ENCODE peak calls at places on chromosomes 12 and 14, in six cellular contexts. F, H, V, U, X and D are unnamed samples.

GRCh38 chr12:100020370-100020769 is 35.6 kb upstream of the ANKS1B start:
- DNase-seq in V (no peak), X (no peak), H (no peak), U (no peak), F (peak), D (no peak)

GRCh38 chr12:51357374-51358047 is 11.0 kb upstream of the CELA1 start:
- DNase-seq in F (no peak), V (no peak), U (no peak), H (no peak), X (no peak), D (no peak)

GRCh38 chr14:68230941-68231717 is 411.6 kb downstream of the RAD51B start:
- DNase-seq in V (no peak), H (no peak), F (peak), U (no peak), X (no peak), D (no peak)

GRCh38 chr12:22410497-22410896 is 76.0 kb upstream of the ST8SIA1 start:
- DNase-seq in H (no peak), U (no peak), X (peak), F (no peak), V (no peak), D (no peak)

GRCh38 chr14:53367631-53368030 is 214.5 kb upstream of the DDHD1 start:
- DNase-seq in X (no peak), F (peak), H (no peak), U (no peak), V (no peak), D (no peak)

GRCh38 chr12:109098671-109099070 is 1.3 kb downstream of the UNG start:
- DNase-seq in H (no peak), F (no peak), U (no peak), V (no peak), X (no peak), D (no peak)

GRCh38 chr12:47024463-47024862 is 55.0 kb upstream of the PCED1B start:
- DNase-seq in X (no peak), H (no peak), V (no peak), F (peak), U (no peak), D (no peak)

GRCh38 chr12:110001596-110001995 is 2.4 kb downstream of the ANKRD13A start:
- DNase-seq in H (peak), F (peak), U (no peak), X (peak), V (no peak), D (no peak)

GRCh38 chr12:30696486-30696885 is 817 bp upstream of the IPO8 start:
- DNase-seq in V (no peak), F (no peak), H (no peak), U (no peak), X (no peak), D (peak)

GRCh38 chr14:96297000-96297399 is 41.0 kb downstream of the BDKRB1 start:
- DNase-seq in U (no peak), V (no peak), F (peak), H (no peak), X (peak), D (no peak)

GRCh38 chr14:97791072-97791471 is 993.9 kb downstream of the VRK1 start:
- DNase-seq in H (no peak), F (no peak), U (no peak), V (no peak), X (no peak), D (no peak)

GRCh38 chr12:40156031-40156764 is 50.3 kb upstream of the SLC2A13 start:
- DNase-seq in V (no peak), F (no peak), U (no peak), X (no peak), H (no peak), D (no peak)

GRCh38 chr12:121796855-121797751 is 3.6 kb upstream of the RHOF start:
- DNase-seq in V (peak), X (peak), U (peak), H (peak), F (peak), D (peak)

GRCh38 chr12:46941981-46942380 is 116.2 kb upstream of the SLC38A4 start:
- DNase-seq in X (peak), U (no peak), V (no peak), F (no peak), H (no peak), D (no peak)

GRCh38 chr12:96786808-96787207 is 120.2 kb upstream of the NEDD1 start:
- DNase-seq in F (no peak), H (no peak), V (no peak), X (no peak), U (no peak), D (no peak)

GRCh38 chr14:47500369-47500768 is 175.0 kb downstream of the MDGA2 start:
- DNase-seq in U (no peak), X (no peak), F (no peak), V (no peak), H (no peak), D (no peak)

GRCh38 chr14:75711134-75711795 is 50.2 kb downstream of the TTLL5 start:
- DNase-seq in U (no peak), F (peak), X (peak), V (peak), H (peak), D (no peak)

GRCh38 chr14:52008136-52008535 is 18.8 kb downstream of the RTRAF start:
- DNase-seq in V (no peak), U (no peak), X (peak), H (no peak), F (no peak), D (no peak)

GRCh38 chr14:75982724-75983358 is 1.0 kb upstream of the TGFB3 start:
- DNase-seq in X (no peak), V (no peak), F (peak), U (no peak), H (peak), D (no peak)

GRCh38 chr12:46221255-46222128 is 47.4 kb downstream of the SLC38A1 start:
- DNase-seq in X (peak), F (peak), H (peak), V (no peak), U (no peak), D (no peak)

GRCh38 chr14:95507174-95507573 is 9.3 kb downstream of the SYNE3 start:
- DNase-seq in H (peak), V (no peak), F (peak), X (peak), U (no peak), D (no peak)

GRCh38 chr12:108442077-108442476 is 73.0 kb upstream of the FICD start:
- DNase-seq in X (peak), H (no peak), V (no peak), U (peak), F (no peak), D (peak)

GRCh38 chr14:54138024-54138353 is 181.4 kb upstream of the BMP4 start:
- DNase-seq in F (no peak), X (no peak), H (no peak), U (no peak), V (no peak), D (no peak)

GRCh38 chr12:7369274-7369729 is 65.4 kb downstream of the ACSM4 start:
- DNase-seq in F (no peak), U (no peak), X (peak), V (no peak), H (peak), D (no peak)

GRCh38 chr14:105205718-105206208 is 24.7 kb upstream of the NUDT14 start:
- DNase-seq in F (no peak), U (no peak), V (no peak), X (peak), H (no peak), D (no peak)

GRCh38 chr12:8081228-8081920 is 700 bp upstream of the NECAP1 start:
- DNase-seq in V (no peak), X (no peak), F (no peak), H (peak), U (no peak), D (no peak)

DNA sequence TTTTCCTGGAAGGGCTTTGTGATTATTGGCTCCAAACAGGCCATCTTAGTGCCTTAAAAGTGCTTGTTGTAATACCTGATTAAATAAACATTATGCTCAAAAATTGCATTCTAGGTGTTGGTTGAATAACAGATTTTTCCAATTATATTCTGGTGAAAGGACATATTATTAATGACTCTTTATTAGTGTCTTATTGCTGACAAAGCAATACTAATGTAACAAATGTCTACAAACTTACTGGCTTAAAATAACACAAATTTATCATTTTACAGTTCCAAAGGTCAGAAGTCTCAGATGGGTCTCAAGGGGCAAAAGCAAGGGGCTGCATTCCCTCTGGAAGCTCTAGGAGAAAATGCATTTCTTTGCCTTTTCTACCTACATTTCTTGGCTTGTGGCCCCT is 86.9 kb upstream of the CPM start:
- DNase-seq in F (no peak), X (no peak), V (no peak), H (no peak), U (no peak), D (no peak)
- H3K14ac ChIP-seq in F (no peak), X (no peak), V (no peak), H (no peak), U (no peak), D (no peak)

DNA sequence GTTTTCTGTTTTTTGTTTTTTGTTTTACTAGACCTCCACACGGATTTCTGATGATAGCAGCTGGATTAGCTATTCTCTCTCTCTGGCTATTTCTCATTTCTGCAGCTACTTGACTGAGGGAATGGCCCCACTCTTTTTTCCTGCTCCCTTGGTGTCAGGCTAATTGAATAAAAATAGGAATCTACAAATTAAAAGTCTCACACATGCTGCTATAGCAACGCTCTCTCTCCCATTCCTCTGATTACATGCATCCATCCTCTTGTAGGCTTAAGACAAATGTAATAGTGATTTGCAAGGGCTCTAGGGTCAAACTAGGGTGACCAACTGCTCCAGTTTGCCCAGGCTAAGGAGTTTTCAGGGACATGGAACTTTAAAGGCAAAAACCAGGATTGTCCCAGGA is 221.8 kb downstream of the PHLDA1 start:
- DNase-seq in V (no peak), U (no peak), H (no peak), X (no peak), F (no peak), D (no peak)
- H3K14ac ChIP-seq in V (no peak), U (no peak), H (no peak), X (no peak), F (no peak), D (no peak)

GRCh38 chr12:54005853-54006699 is 2.7 kb upstream of the HOXC8 start:
- DNase-seq in H (peak), V (peak), X (peak), U (peak), F (peak), D (peak)
- H3K14ac ChIP-seq in H (no peak), V (no peak), X (no peak), U (no peak), F (no peak), D (no peak)

GRCh38 chr12:131765961-131766360 is 55.1 kb downstream of the SFSWAP start:
- DNase-seq in U (no peak), X (no peak), H (no peak), V (no peak), F (no peak), D (no peak)

GRCh38 chr12:131766382-131767107 is 55.7 kb downstream of the SFSWAP start:
- DNase-seq in V (no peak), X (no peak), H (no peak), F (no peak), U (no peak), D (no peak)

GRCh38 chr12:131770120-131770519 is 58.1 kb upstream of the MMP17 start:
- DNase-seq in X (no peak), V (no peak), F (no peak), H (no peak), U (no peak), D (no peak)

GRCh38 chr12:131761638-131762037 is 50.7 kb downstream of the SFSWAP start:
- DNase-seq in V (no peak), U (no peak), F (no peak), X (no peak), H (no peak), D (no peak)

DNA sequence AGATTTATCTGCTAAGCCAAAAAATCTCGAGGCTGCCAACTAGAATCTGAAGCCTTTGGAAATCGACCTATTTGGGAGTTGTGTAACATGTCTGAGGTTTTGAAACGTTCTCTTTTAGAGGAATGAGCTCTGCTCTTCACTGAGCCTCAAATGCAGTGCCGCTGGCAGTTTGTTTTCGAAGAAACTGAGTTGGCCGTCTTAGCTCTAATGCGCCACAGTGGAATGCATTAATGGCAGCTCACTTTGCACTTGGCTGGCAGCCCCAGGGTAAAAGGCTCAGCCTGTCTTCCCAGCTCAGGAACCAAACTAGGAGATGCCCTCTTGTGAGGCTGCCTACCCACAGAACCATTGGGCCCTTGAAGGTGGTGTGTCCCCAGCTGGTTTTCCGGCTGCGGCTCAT is 53.8 kb downstream of the SFSWAP start:
- DNase-seq in F (no peak), X (no peak), H (no peak), V (no peak), U (no peak), D (no peak)
- H3K14ac ChIP-seq in F (no peak), X (no peak), H (no peak), V (no peak), U (no peak), D (no peak)

GRCh38 chr14:24192933-24193332 is 2.3 kb downstream of the TM9SF1 start:
- DNase-seq in H (no peak), V (no peak), X (no peak), F (no peak), U (no peak), D (no peak)

GRCh38 chr14:24189059-24189375 is 401 bp upstream of the IPO4 start:
- DNase-seq in H (no peak), F (no peak), V (no peak), U (no peak), X (no peak), D (no peak)

GRCh38 chr14:24189460-24189859 is 844 bp upstream of the IPO4 start:
- DNase-seq in H (no peak), X (no peak), F (no peak), V (no peak), U (no peak), D (no peak)

GRCh38 chr14:24188251-24189058 is at the start of gene IPO4:
- DNase-seq in H (peak), V (peak), U (peak), X (peak), F (peak), D (peak)

DNA sequence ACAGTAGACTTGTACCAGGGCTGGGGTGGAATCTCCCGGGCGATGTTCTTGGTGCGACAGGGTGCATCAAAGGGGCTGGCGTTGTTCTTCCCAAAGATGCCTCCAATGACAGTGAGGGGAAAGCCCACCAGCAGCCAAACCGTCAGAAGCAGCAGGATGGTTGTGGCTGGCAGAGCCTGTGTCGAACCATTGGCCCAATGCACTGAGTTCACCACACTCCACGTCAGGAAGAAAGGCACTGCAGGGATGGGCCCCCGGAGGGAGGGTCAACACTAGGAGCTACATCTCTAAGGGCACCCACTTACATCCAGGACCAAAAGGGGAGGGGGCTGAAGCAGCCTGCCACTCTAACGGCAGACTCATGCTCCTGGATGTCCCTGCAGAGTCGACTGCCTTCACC is 1.8 kb upstream of the IPO4 start:
- DNase-seq in H (no peak), U (no peak), X (no peak), V (no peak), F (no peak), D (no peak)
- H3K14ac ChIP-seq in H (no peak), U (no peak), X (no peak), V (no peak), F (no peak), D (no peak)

DNA sequence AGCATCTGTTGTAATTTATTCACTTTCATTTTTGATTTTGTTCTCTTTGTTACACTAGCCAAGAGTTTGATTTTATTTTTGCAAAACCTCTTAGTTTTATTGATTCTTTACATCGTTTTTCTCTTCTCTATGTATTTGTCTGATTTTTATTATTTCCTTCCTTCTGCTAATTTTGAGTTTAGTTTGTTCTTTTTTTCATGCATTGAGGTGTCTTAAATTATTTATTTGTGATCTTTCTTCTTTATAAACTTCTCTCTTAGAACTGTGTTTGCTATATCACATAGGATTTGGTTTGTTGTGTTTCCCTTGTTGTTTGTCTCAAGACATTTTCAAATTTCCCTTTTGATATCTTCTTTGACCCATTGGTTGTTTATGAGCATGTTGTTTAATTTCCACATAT is 51.7 kb upstream of the NFKBIA start:
- DNase-seq in V (no peak), U (no peak), H (no peak), F (no peak), X (no peak), D (no peak)
- H3K14ac ChIP-seq in V (no peak), U (no peak), H (no peak), F (no peak), X (no peak), D (no peak)

GRCh38 chr12:64666054-64666914 is 56.0 kb downstream of the RASSF3 start:
- DNase-seq in H (peak), V (no peak), U (no peak), F (peak), X (no peak), D (no peak)

GRCh38 chr12:64660237-64661018 is 50.1 kb downstream of the RASSF3 start:
- DNase-seq in V (no peak), U (no peak), F (no peak), X (no peak), H (no peak), D (no peak)

GRCh38 chr12:64665506-64665905 is 55.2 kb downstream of the RASSF3 start:
- DNase-seq in V (no peak), F (no peak), U (no peak), X (no peak), H (peak), D (peak)

GRCh38 chr12:64658892-64659481 is 48.7 kb downstream of the RASSF3 start:
- DNase-seq in F (no peak), V (no peak), H (no peak), U (no peak), X (no peak), D (no peak)

DNA sequence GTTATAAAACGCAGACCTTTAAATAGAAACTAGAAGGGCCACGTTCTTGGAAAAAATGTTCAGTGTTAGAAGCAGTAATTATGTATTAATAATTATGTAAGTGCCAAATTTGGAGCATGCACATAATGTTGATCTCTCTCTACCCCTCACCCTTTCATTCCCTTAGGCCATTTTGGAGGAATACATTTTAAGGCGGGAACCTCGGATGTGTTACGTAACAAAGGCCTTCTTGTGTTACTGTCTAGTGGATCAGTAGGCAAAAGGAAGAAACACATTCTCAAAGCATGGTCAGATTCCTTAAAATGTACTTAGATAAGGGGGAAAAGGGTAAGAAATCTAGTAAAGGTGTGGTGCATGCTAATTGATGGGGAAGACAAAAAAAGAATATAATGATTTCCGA is 52.7 kb downstream of the RASSF3 start:
- DNase-seq in V (no peak), H (no peak), F (no peak), U (no peak), X (no peak), D (no peak)
- H3K14ac ChIP-seq in V (no peak), H (no peak), F (no peak), U (no peak), X (no peak), D (no peak)

DNA sequence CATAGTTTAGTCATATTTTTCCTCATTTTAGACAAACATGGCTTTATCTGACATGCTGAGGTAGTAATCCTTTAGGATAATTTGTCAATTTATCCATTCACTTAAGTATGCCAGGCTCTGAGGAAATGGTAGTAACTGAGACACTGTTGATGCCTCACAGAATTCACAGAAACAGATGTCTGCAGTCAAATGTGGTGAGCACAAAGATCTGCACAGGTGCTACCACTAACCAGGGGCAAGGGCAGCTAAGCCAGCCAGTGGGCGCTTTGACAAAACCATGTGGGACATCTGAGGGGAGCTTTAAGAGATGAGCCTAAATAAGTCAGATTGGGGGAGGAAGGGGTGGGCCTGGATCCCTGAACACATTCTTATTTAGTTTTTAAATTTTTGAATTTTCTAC is 37.8 kb downstream of the GRIP1 start:
- DNase-seq in X (no peak), U (no peak), H (no peak), F (no peak), V (no peak), D (no peak)
- H3K14ac ChIP-seq in X (no peak), U (no peak), H (no peak), F (no peak), V (no peak), D (no peak)

DNA sequence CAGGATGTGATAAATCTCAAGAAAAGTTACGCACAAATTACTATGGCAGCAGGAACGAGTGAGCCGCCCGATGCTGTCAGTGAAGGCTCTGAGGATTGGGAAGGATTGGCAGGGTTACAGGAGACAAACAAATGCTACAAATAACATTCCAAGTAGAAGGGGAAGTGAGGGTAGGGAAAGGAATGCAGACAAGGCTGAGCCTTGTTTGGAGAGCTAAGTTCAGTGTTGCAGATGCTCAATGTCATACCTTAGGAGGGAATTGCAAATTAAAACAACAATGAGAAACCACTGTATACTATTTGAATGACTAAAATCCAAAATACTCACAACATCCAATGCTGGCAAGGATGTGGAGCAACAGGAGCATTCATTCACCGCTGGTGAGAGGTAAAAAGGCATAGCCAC is 1.3 kb downstream of the CLEC9A start:
- DNase-seq in F (peak), U (peak), H (peak), V (no peak), X (peak), D (peak)
- H3K14ac ChIP-seq in F (no peak), U (no peak), H (no peak), V (no peak), X (no peak), D (no peak)